ENCODE peak calls at places on chromosomes 5 and 9, in six cellular contexts. K is NCI-H2171 treated with DMSO at 0.1 percent for 48 hours; O is HuH-7; D is stimulated activated CD4-positive, alpha-beta T cell treated with anti-CD3 and anti-CD28 coated beads, Interleukin-15, amount 100 ng/mL, for 1 hour; G is fibroblast of lung; S is NCI-H1105. Y is an unnamed sample.

GRCh38 chr5:134099288-134099872 is 15.1 kb upstream of the TCF7 start:
- DNase-seq in K (no peak), O (no peak), S (no peak), D (no peak), G (no peak), Y (no peak)

GRCh38 chr9:113649855-113650206 is 186.3 kb downstream of the RGS3 start:
- DNase-seq in O (no peak), S (no peak), G (no peak), D (no peak), K (no peak), Y (no peak)

GRCh38 chr9:99113418-99114048 is 8.6 kb downstream of the TGFBR1 start:
- DNase-seq in D (no peak), O (no peak), G (no peak), K (no peak), S (no peak), Y (no peak)

GRCh38 chr5:61280205-61280604 is 51.9 kb upstream of the ZSWIM6 start:
- DNase-seq in O (no peak), K (peak; percentile 84), G (peak; percentile 90), S (peak; percentile 89), D (no peak), Y (peak; percentile 58)

GRCh38 chr5:81428446-81428845 is 34.5 kb upstream of the ACOT12 start:
- DNase-seq in O (no peak), G (no peak), K (no peak), D (no peak), S (no peak), Y (no peak)

GRCh38 chr9:35820076-35820475 is 5.2 kb upstream of the HINT2 start:
- DNase-seq in G (peak; percentile 72), K (no peak), D (no peak), S (no peak), O (no peak), Y (no peak)

GRCh38 chr9:83554278-83554677 is 16.1 kb upstream of the FRMD3 start:
- DNase-seq in K (no peak), G (no peak), S (no peak), O (no peak), D (no peak), Y (no peak)

GRCh38 chr5:58974083-58974482 is 391.2 kb downstream of the RAB3C start:
- DNase-seq in S (no peak), G (no peak), D (no peak), K (no peak), O (no peak), Y (no peak)

GRCh38 chr9:2798423-2798822 is 45.5 kb downstream of the PUM3 start:
- DNase-seq in K (no peak), G (peak; percentile 22), D (no peak), O (no peak), S (no peak), Y (no peak)

GRCh38 chr5:160233215-160233614 is 3.9 kb downstream of the FABP6 start:
- DNase-seq in O (no peak), K (no peak), G (peak; percentile 30), S (no peak), D (no peak), Y (no peak)

GRCh38 chr9:101417977-101418376 is 17.6 kb downstream of the ALDOB start:
- DNase-seq in O (no peak), G (no peak), S (no peak), D (no peak), K (no peak), Y (no peak)